ENCODE peak calls at places on chromosomes 6 and 20, in seven cellular contexts. M, T, P, K, I, D and E are unnamed samples.

GRCh38 chr20:47126709-47127108 is 229.8 kb downstream of the ZMYND8 start:
- DNase-seq in K (no peak), T (peak; percentile 69), P (no peak), I (peak; percentile 49), M (no peak), D (no peak), E (no peak)

GRCh38 chr6:94190030-94190429 is 770.7 kb upstream of the EPHA7 start:
- DNase-seq in M (no peak), I (no peak), P (no peak), K (no peak), T (no peak), D (no peak), E (no peak)

GRCh38 chr6:33000053-33000452 is 9.3 kb downstream of the HLA-DOA start:
- DNase-seq in T (no peak), P (no peak), M (no peak), I (no peak), K (no peak), D (peak; percentile 46), E (peak; percentile 34)

GRCh38 chr6:15621203-15622044 is 41.4 kb downstream of the DTNBP1 start:
- DNase-seq in P (no peak), T (peak; percentile 30), K (peak; percentile 23), M (no peak), I (peak; percentile 25), D (no peak), E (no peak)

GRCh38 chr20:38355161-38356012 is 9.1 kb downstream of the LBP start:
- DNase-seq in K (no peak), M (peak; percentile 36), I (no peak), D (no peak), P (no peak), T (no peak), E (no peak)

GRCh38 chr6:152206072-152206818 is 398.8 kb downstream of the ESR1 start:
- DNase-seq in I (peak; percentile 42), T (peak; percentile 8), M (no peak), K (no peak), D (peak; percentile 28), P (no peak), E (peak; percentile 69)

GRCh38 chr20:61521680-61522420 is 269.8 kb downstream of the CDH4 start:
- DNase-seq in I (no peak), D (no peak), T (peak; percentile 42), P (no peak), K (no peak), M (no peak), E (no peak)

GRCh38 chr20:22374678-22375590 is 209.4 kb downstream of the FOXA2 start:
- DNase-seq in D (no peak), K (no peak), M (no peak), P (no peak), I (peak; percentile 61), T (no peak), E (no peak)

GRCh38 chr6:34468378-34468892 is 2.6 kb downstream of the PACSIN1 start:
- DNase-seq in P (no peak), I (no peak), T (no peak), D (no peak), M (no peak), K (no peak), E (no peak)

GRCh38 chr6:34469499-34469898 is 3.6 kb downstream of the PACSIN1 start:
- DNase-seq in I (no peak), T (no peak), D (no peak), P (no peak), K (no peak), M (no peak), E (no peak)

GRCh38 chr6:34465551-34466241 is at the start of gene PACSIN1:
- DNase-seq in P (no peak), T (no peak), I (no peak), M (peak; percentile 82), D (no peak), K (peak; percentile 39), E (no peak)

GRCh38 chr6:34463849-34464248 is 2.0 kb upstream of the PACSIN1 start:
- DNase-seq in P (no peak), D (no peak), K (no peak), T (no peak), M (no peak), I (no peak), E (no peak)

DNA sequence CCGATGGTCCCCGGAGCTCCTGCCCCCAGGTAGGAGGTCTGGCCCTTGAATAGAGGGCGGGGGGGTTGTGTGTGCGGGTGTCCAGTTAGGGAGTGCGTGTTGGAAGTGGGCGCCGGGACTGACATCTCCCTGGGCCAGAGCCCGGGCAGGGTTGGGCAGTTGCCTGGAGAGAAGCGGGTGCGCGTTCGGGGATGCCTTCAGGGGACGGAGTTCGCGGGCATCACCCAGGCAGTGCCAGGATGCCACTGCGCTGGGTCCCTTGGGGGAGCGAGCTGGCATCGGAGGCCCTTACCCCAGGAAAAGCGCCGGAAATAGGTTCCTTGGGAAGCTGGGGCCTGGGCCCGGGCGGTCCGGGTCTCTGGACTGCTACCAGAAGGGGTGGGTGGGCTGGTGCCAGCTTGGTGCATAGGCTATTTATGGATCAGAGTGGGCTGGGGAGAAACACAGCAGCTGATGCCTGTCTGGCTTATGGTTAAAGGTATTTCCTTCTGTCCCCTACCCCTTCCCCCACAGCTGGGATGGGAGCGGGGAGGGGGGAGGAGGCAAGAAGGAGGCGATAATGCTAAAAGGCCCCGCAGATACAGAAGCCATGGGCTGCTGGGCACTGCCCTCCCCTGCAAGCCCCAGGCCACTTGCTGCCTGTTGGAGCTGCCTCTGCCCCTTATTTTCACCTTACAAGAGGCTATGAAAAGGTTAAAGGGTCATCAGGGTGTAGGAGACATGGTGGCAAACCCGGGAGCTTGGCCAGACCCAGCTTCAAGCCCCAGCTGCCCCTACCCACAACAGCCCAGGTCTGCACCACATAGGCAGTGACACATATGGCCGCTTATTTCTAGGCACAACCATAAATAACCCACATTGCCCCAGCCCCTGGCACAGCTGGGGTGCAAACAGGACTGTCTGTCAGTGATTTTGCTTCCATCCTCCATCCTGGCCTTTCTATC is 638 bp downstream of the PACSIN1 start:
- DNase-seq in I (no peak), M (no peak), P (no peak), T (no peak), K (no peak), D (no peak), E (no peak)
- H3K4me3 ChIP-seq in I (no peak overlapping the region), M (peak overlapping the region; percentile 59), P (peak overlapping the region; percentile 39), T (peak overlapping the region; percentile 35), K (peak overlapping the region; percentile 23), D (no peak overlapping the region), E (no peak overlapping the region)

GRCh38 chr6:162488444-162488843 is 239.1 kb downstream of the PRKN start:
- DNase-seq in K (no peak), P (no peak), I (no peak), D (no peak), M (no peak), T (no peak), E (no peak)

GRCh38 chr6:162489406-162489976 is 238.1 kb downstream of the PRKN start:
- DNase-seq in P (no peak), T (no peak), M (no peak), K (no peak), I (no peak), D (no peak), E (no peak)

GRCh38 chr6:162481938-162482337 is 245.6 kb downstream of the PRKN start:
- DNase-seq in K (no peak), D (no peak), P (no peak), M (no peak), I (no peak), T (no peak), E (no peak)

GRCh38 chr6:162485464-162485863 is 242.1 kb downstream of the PRKN start:
- DNase-seq in D (no peak), I (no peak), M (no peak), T (no peak), P (no peak), K (no peak), E (no peak)
- H3K4me3 ChIP-seq in D (no peak overlapping the region), I (no peak overlapping the region), M (no peak overlapping the region), T (no peak overlapping the region), P (peak overlapping the region; percentile 14), K (no peak overlapping the region), E (no peak overlapping the region)

DNA sequence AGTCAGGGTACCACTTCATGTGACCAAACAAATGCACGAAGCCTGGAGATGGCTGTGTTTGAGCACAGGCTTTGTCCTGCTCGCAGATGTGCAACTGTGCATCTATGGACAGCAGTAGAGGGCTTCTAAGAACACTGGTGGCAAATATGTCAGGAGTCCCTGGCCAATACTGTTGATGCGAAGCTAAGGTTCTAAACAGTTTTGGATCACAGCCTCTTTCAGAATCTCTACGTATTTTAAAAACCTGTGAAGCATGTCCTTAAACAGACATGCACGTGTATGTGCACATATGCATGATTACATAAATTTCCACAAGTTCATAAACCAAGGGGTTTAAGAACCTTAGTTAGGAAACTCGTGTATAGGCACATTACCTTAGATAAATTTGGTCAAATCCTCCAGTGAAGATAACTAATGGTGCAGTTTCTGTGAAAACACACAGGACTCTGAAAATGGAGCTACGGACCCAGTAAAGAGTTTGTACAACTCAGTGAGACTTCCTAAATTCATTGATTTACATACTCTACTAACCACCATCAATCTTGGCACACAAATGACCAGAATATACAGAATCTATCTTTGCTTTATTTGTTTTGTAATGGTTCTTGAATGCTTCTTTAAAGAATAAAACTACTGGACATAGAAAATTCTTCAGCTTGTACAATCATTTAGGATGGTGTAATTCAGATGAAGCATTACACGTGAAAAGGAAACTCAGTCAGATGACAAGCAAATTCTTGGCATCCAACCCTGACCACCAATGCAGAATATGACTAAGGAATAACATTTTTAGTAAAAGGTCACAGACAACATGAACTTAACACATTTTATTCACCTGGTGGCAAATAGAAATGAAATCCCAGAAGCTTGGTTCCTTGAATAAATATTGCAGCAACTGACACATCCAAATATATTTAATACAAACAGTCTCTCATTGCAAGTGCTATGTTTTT is 27.4 kb downstream of the KCNQ5 start:
- DNase-seq in K (peak; percentile 53), P (no peak), T (peak; percentile 83), I (peak; percentile 80), D (peak; percentile 29), M (no peak), E (no peak)
- H3K4me3 ChIP-seq in K (no peak overlapping the region), P (no peak overlapping the region), T (no peak overlapping the region), I (no peak overlapping the region), D (no peak overlapping the region), M (no peak overlapping the region), E (no peak overlapping the region)

GRCh38 chr20:31712112-31712553 is 10.5 kb downstream of the BCL2L1 start:
- DNase-seq in M (no peak), P (no peak), I (no peak), K (peak; percentile 75), D (no peak), T (no peak), E (peak; percentile 76)

GRCh38 chr20:31713312-31714049 is 9.2 kb downstream of the BCL2L1 start:
- DNase-seq in P (peak; percentile 93), K (peak; percentile 57), M (no peak), T (peak; percentile 91), I (peak; percentile 92), D (peak; percentile 82), E (no peak)

GRCh38 chr20:31711416-31712111 is 11.1 kb downstream of the BCL2L1 start:
- DNase-seq in D (no peak), I (no peak), T (no peak), M (no peak), P (no peak), K (no peak), E (no peak)

GRCh38 chr20:31710423-31711250 is 12.0 kb downstream of the BCL2L1 start:
- DNase-seq in D (no peak), P (no peak), T (no peak), M (no peak), K (peak; percentile 92), I (no peak), E (no peak)

DNA sequence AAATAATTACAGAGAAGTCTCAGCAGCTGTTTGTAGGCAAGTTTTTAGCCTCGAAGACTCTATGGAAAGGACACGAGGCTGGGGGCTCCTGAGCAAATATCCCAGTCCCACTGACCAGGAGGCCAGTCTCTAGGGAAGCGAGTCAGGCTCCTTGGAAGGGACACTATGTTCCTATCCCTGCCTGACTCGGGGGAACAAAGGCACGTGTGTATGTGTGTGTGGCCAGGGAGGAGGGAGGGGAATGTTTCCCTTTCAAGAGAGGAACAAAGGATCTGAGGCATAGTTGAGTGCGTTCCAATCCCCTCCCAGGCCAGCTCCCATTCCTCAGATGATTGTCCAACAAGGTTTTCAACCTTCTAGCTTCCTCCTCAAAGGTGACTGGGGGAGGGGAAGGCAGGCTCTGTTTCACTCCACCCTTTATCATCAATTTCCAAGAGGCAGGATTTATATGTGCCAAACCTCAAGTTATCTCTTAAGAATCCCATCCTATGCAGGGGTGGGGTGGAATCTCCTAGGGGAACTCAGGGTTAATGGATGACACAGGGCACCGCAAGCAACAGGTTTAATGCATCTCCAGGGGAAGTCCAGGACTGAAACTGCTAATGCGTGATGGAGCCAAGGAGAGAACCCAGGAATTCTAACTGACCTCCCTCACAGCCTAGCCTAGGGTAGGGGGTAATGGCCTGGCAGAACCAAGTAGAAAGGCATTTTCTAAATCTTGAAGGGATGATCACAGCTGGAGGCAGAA is 9.9 kb downstream of the BCL2L1 start:
- DNase-seq in D (peak; percentile 95), I (peak; percentile 90), P (peak; percentile 96), T (peak; percentile 82), M (peak; percentile 86), K (peak; percentile 95), E (peak; percentile 89)
- H3K4me3 ChIP-seq in D (peak overlapping the region; percentile 13), I (peak overlapping the region; percentile 35), P (peak overlapping the region; percentile 42), T (peak overlapping the region; percentile 12), M (peak overlapping the region; percentile 40), K (peak overlapping the region; percentile 10), E (no peak overlapping the region)